ENCODE peak calls at places on chromosomes 1 and 21, in eight cellular contexts. K, M, O, S, F, N, H and W are unnamed samples.

GRCh38 chr21:28892550-28893111 is 100.0 kb downstream of the LTN1 start:
- DNase-seq in K (no peak), M (no peak), S (no peak), O (no peak), F (no peak), N (no peak), H (no peak), W (no peak)

GRCh38 chr1:202268032-202268431 is 73.7 kb downstream of the UBE2T start:
- DNase-seq in F (no peak), O (peak), H (no peak), K (no peak), M (no peak), N (peak), S (no peak), W (no peak)

GRCh38 chr1:5997316-5997715 is 5.1 kb upstream of the NPHP4 start:
- DNase-seq in M (no peak), K (no peak), S (no peak), H (no peak), F (no peak), O (no peak), N (no peak), W (no peak)

GRCh38 chr1:82161651-82162238 is 361.0 kb downstream of the ADGRL2 start:
- DNase-seq in K (no peak), H (peak), S (no peak), F (no peak), M (no peak), O (no peak), N (no peak), W (peak)

GRCh38 chr1:219161371-219161975 is 12.2 kb upstream of the LYPLAL1 start:
- DNase-seq in H (no peak), K (no peak), O (no peak), N (no peak), F (no peak), M (no peak), S (no peak), W (no peak)

GRCh38 chr1:186768906-186769305 is 59.8 kb upstream of the PLA2G4A start:
- DNase-seq in M (no peak), K (no peak), H (no peak), F (no peak), S (no peak), N (no peak), O (no peak), W (no peak)

GRCh38 chr1:180892272-180892671 is 20.4 kb upstream of the KIAA1614 start:
- DNase-seq in S (no peak), K (no peak), F (no peak), M (no peak), N (no peak), O (no peak), H (no peak), W (no peak)

GRCh38 chr1:25167269-25168192 is 64.8 kb downstream of the SYF2 start:
- DNase-seq in K (no peak), S (no peak), H (no peak), F (no peak), O (peak), N (no peak), M (no peak), W (no peak)

GRCh38 chr21:40029888-40030287 is 162.7 kb downstream of the PCP4 start:
- DNase-seq in H (no peak), S (no peak), F (no peak), K (no peak), N (peak), M (no peak), O (no peak), W (no peak)

GRCh38 chr21:40143822-40144525 is 276.7 kb downstream of the PCP4 start:
- DNase-seq in O (peak), K (peak), H (peak), F (peak), S (peak), M (peak), N (peak), W (peak)

GRCh38 chr1:194062526-194062925 is 876.1 kb upstream of the B3GALT2 start:
- DNase-seq in N (no peak), F (no peak), M (no peak), S (no peak), K (no peak), H (no peak), O (no peak), W (no peak)

GRCh38 chr1:6176751-6177150 is 3.4 kb downstream of the CHD5 start:
- DNase-seq in M (no peak), S (no peak), N (no peak), K (no peak), O (no peak), F (no peak), H (no peak), W (no peak)

GRCh38 chr21:26843912-26844257 is 1.3 kb downstream of the ADAMTS1 start:
- DNase-seq in K (peak), H (peak), M (no peak), N (no peak), S (no peak), O (no peak), F (no peak), W (no peak)

GRCh38 chr1:111510003-111510380 is 6.6 kb upstream of the ADORA3 start:
- DNase-seq in N (no peak), K (no peak), M (no peak), H (no peak), O (no peak), F (no peak), S (peak), W (no peak)

GRCh38 chr21:36847189-36847588 is 119.3 kb downstream of the HLCS start:
- DNase-seq in K (peak), H (peak), S (no peak), M (no peak), F (no peak), O (no peak), N (no peak), W (no peak)

GRCh38 chr1:227370463-227371254 is 52.4 kb upstream of the CDC42BPA start:
- DNase-seq in S (no peak), N (no peak), M (no peak), H (peak), F (no peak), K (peak), O (no peak), W (no peak)

GRCh38 chr1:216224233-216224632 is 199.0 kb downstream of the USH2A start:
- DNase-seq in M (no peak), K (no peak), F (no peak), S (no peak), N (no peak), H (no peak), O (no peak), W (no peak)

GRCh38 chr1:906532-907420 is 16.9 kb upstream of the SAMD11 start:
- DNase-seq in M (no peak), H (peak), O (peak), K (peak), N (peak), F (no peak), S (peak), W (no peak)

GRCh38 chr1:25644962-25645361 is 28.4 kb downstream of the MAN1C1 start:
- DNase-seq in N (peak), H (no peak), F (peak), S (no peak), M (no peak), O (no peak), K (no peak), W (no peak)

GRCh38 chr1:22176258-22176657 is 33.4 kb upstream of the WNT4 start:
- DNase-seq in M (peak), N (no peak), S (no peak), H (no peak), O (no peak), F (no peak), K (no peak), W (peak)

GRCh38 chr1:67626495-67627235 is 58.3 kb upstream of the GADD45A start:
- DNase-seq in H (peak), F (no peak), K (peak), S (no peak), O (no peak), N (no peak), M (no peak), W (no peak)

GRCh38 chr1:85264150-85264549 is 4.7 kb upstream of the C1orf52 start:
- DNase-seq in M (no peak), O (no peak), F (no peak), N (no peak), S (no peak), H (peak), K (peak), W (no peak)

GRCh38 chr1:18640228-18641004 is 9.8 kb downstream of the PAX7 start:
- DNase-seq in M (no peak), N (peak), O (no peak), F (no peak), K (no peak), H (no peak), S (no peak), W (no peak)

GRCh38 chr1:1353389-1354151 is 4.4 kb upstream of the DVL1 start:
- DNase-seq in S (peak), M (no peak), O (no peak), K (no peak), N (peak), F (no peak), H (no peak), W (no peak)

GRCh38 chr1:64493864-64494263 is 23.9 kb downstream of the CACHD1 start:
- DNase-seq in M (no peak), S (no peak), H (no peak), N (peak), F (no peak), O (no peak), K (no peak), W (no peak)

GRCh38 chr1:247679639-247680038 is at the start of gene OR13G1:
- DNase-seq in F (no peak), K (no peak), O (no peak), M (no peak), S (no peak), N (no peak), H (no peak), W (no peak)

GRCh38 chr1:219847215-219847855 is 81.0 kb downstream of the SLC30A10 start:
- DNase-seq in N (no peak), K (peak), S (no peak), H (peak), F (no peak), O (peak), M (no peak), W (no peak)

GRCh38 chr21:17498586-17498985 is 14.3 kb upstream of the CXADR start:
- DNase-seq in N (no peak), H (no peak), S (no peak), F (no peak), O (no peak), K (no peak), M (no peak), W (no peak)

GRCh38 chr1:159591981-159592380 is 4.4 kb downstream of the APCS start:
- DNase-seq in N (no peak), H (no peak), M (no peak), K (peak), O (no peak), S (no peak), F (no peak), W (no peak)

GRCh38 chr1:172916126-172916525 is 134.6 kb downstream of the TNFSF18 start:
- DNase-seq in M (no peak), F (no peak), O (no peak), N (no peak), K (peak), S (no peak), H (no peak), W (no peak)

GRCh38 chr1:206503591-206504362 is 3.6 kb upstream of the RASSF5 start:
- DNase-seq in F (no peak), O (no peak), K (peak), M (peak), S (peak), N (no peak), H (peak), W (peak)